ENCODE peak calls at places on chromosomes 5 and 9, in seven cellular contexts. T is psoas muscle; U is mucosa of descending colon; J is neural progenitor cell; C is AG09309; R is IMR-90; Q is CD8-positive, alpha-beta T cell. Z is an unnamed sample.

GRCh38 chr5:107646418-107646817 is 24.3 kb downstream of the EFNA5 start:
- DNase-seq in T (no peak), U (no peak), J (no peak), C (no peak), R (no peak), Q (no peak), Z (no peak)

GRCh38 chr9:110623462-110624025 is 44.0 kb upstream of the SVEP1 start:
- DNase-seq in T (no peak), U (no peak), J (peak; percentile 67), C (no peak), R (peak; percentile 70), Q (no peak), Z (no peak)

GRCh38 chr5:5899716-5900115 is 477.2 kb downstream of the ICE1 start:
- DNase-seq in T (no peak), U (no peak), J (no peak), C (no peak), R (no peak), Q (no peak), Z (no peak)

GRCh38 chr9:121658166-121658565 is 6.7 kb downstream of the DAB2IP start:
- DNase-seq in T (no peak), U (no peak), J (no peak), C (no peak), R (no peak), Q (no peak), Z (peak; percentile 53)

GRCh38 chr5:161273410-161273809 is 273.1 kb downstream of the GABRB2 start:
- DNase-seq in T (no peak), U (no peak), J (no peak), C (no peak), R (no peak), Q (no peak), Z (no peak)

GRCh38 chr9:9003184-9003583 is 1203.6 kb upstream of the DMAC1 start:
- DNase-seq in T (no peak), U (no peak), J (peak; percentile 52), C (peak; percentile 11), R (no peak), Q (no peak), Z (no peak)

GRCh38 chr5:11925701-11926100 is 21.5 kb upstream of the CTNND2 start:
- DNase-seq in T (no peak), U (no peak), J (no peak), C (no peak), R (no peak), Q (no peak), Z (no peak)

GRCh38 chr5:172943283-172943841 is 15.9 kb upstream of the RPL26L1 start:
- DNase-seq in T (no peak), U (no peak), J (peak; percentile 12), C (peak; percentile 69), R (peak; percentile 80), Q (no peak), Z (no peak)

GRCh38 chr5:154403776-154404387 is 41.9 kb upstream of the SAP30L start:
- DNase-seq in T (no peak), U (no peak), J (peak; percentile 44), C (peak; percentile 34), R (no peak), Q (no peak), Z (no peak)
- H3K4me3 ChIP-seq in T (no peak overlapping the region), U (no peak overlapping the region), J (no peak overlapping the region), C (no peak overlapping the region), R (no peak overlapping the region), Q (no peak overlapping the region), Z (no peak overlapping the region)

GRCh38 chr5:150457112-150457511 is 7.6 kb upstream of the RPS14 start:
- DNase-seq in T (no peak), U (no peak), J (no peak), C (no peak), R (no peak), Q (no peak), Z (no peak)

GRCh38 chr5:150460781-150461180 is 11.2 kb upstream of the RPS14 start:
- DNase-seq in T (no peak), U (no peak), J (no peak), C (no peak), R (no peak), Q (no peak), Z (no peak)

GRCh38 chr5:150461231-150461630 is 11.7 kb upstream of the RPS14 start:
- DNase-seq in T (no peak), U (peak; percentile 61), J (no peak), C (no peak), R (no peak), Q (no peak), Z (no peak)

GRCh38 chr5:150457562-150458240 is 8.2 kb upstream of the RPS14 start:
- DNase-seq in T (no peak), U (no peak), J (no peak), C (no peak), R (no peak), Q (no peak), Z (no peak)

GRCh38 chr5:150458819-150459557 is 9.4 kb upstream of the RPS14 start:
- DNase-seq in T (peak; percentile 79), U (peak; percentile 88), J (peak; percentile 79), C (no peak), R (peak; percentile 38), Q (peak; percentile 73), Z (peak; percentile 59)
- H3K4me3 ChIP-seq in T (peak overlapping the region; percentile 41), U (no peak overlapping the region), J (peak overlapping the region; percentile 39), C (peak overlapping the region; percentile 21), R (no peak overlapping the region), Q (no peak overlapping the region), Z (peak overlapping the region; percentile 51)

DNA sequence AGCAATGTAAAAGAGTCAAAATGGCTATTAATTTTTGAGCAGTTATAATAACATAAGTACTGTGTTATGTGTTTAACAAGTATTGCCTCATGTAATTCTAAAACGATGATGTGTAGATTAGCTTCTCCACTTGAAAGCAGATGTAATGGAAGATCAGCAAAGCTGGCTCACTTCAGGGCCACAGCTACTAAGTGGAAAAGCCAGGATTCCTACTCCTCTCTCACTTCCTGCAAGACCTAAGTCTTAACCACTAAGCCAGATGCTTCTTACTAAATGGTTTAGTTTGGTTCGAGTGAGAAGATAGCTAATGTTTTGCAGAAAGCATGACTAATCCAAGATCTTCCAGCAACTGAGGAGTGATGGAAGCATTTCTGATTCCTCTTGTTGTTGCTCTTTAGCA is 15.7 kb upstream of the TNC start:
- DNase-seq in T (no peak), U (no peak), J (no peak), C (peak; percentile 88), R (peak; percentile 97), Q (no peak), Z (no peak)
- H3K4me3 ChIP-seq in T (no peak overlapping the region), U (no peak overlapping the region), J (no peak overlapping the region), C (no peak overlapping the region), R (no peak overlapping the region), Q (no peak overlapping the region), Z (no peak overlapping the region)

GRCh38 chr5:53027913-53028312 is 38.8 kb downstream of the ITGA2 start:
- DNase-seq in T (peak; percentile 19), U (no peak), J (no peak), C (no peak), R (peak; percentile 82), Q (no peak), Z (no peak)
- H3K4me3 ChIP-seq in T (no peak overlapping the region), U (no peak overlapping the region), J (no peak overlapping the region), C (no peak overlapping the region), R (no peak overlapping the region), Q (no peak overlapping the region), Z (no peak overlapping the region)

Z was measured in dorsolateral prefrontal cortex.